ENCODE peak calls at places on chromosomes 2 and 18, in four cellular contexts. V is A549, T is left lung, K is transverse colon. M is an unnamed sample. For H3K4me1, the result is how much of the 10 kb centered on the place peaks cover.

GRCh38 chr2:8524388-8524787 is 157.5 kb upstream of the ID2 start:
- DNase-seq in V (no peak), T (no peak), K (no peak), M (no peak)

GRCh38 chr2:30447149-30448045 is at the start of gene LCLAT1:
- DNase-seq in V (peak), T (peak), K (peak), M (peak)

GRCh38 chr2:181805228-181806038 is 86.1 kb upstream of the ITPRID2 start:
- DNase-seq in V (no peak), T (no peak), K (no peak), M (no peak)

GRCh38 chr2:98508690-98509054 is 64.0 kb downstream of the INPP4A start:
- DNase-seq in V (no peak), T (peak), K (peak), M (no peak)

GRCh38 chr18:62281684-62282083 is 43.4 kb upstream of the TNFRSF11A start:
- DNase-seq in V (no peak), T (no peak), K (no peak), M (no peak)

GRCh38 chr2:223947711-223948205 is 2.6 kb upstream of the WDFY1 start:
- DNase-seq in V (no peak), T (no peak), K (no peak), M (no peak)

GRCh38 chr2:202375006-202375610 is 1.0 kb upstream of the BMPR2 start:
- DNase-seq in V (no peak), T (peak), K (peak), M (no peak)

GRCh38 chr2:102021776-102022175 is 30.0 kb downstream of the IL1R2 start:
- DNase-seq in V (no peak), T (no peak), K (no peak), M (no peak)

GRCh38 chr18:78074400-78075020 is 824.9 kb downstream of the GALR1 start:
- DNase-seq in V (no peak), T (no peak), K (no peak), M (no peak)

GRCh38 chr2:169303579-169304285 is 58.6 kb downstream of the LRP2 start:
- DNase-seq in V (no peak), T (no peak), K (no peak), M (no peak)

GRCh38 chr2:8376603-8377423 is 305.0 kb upstream of the ID2 start:
- DNase-seq in V (no peak), T (no peak), K (no peak), M (no peak)

GRCh38 chr18:34816183-34816582 is 106.1 kb downstream of the DTNA start:
- DNase-seq in V (no peak), T (no peak), K (no peak), M (no peak)

GRCh38 chr2:28397043-28397381 is 4.4 kb downstream of the FOSL2 start:
- DNase-seq in V (no peak), T (no peak), K (no peak), M (no peak)
- H3K4me1 ChIP-seq in V (half or more), T (half or more), K (under half), M (under half)

GRCh38 chr2:179877601-179878364 is 16.4 kb upstream of the ZNF385B start:
- DNase-seq in V (no peak), T (no peak), K (no peak), M (no peak)
- H3K4me1 ChIP-seq in V (under half), T (under half), K (under half), M (under half)

DNA sequence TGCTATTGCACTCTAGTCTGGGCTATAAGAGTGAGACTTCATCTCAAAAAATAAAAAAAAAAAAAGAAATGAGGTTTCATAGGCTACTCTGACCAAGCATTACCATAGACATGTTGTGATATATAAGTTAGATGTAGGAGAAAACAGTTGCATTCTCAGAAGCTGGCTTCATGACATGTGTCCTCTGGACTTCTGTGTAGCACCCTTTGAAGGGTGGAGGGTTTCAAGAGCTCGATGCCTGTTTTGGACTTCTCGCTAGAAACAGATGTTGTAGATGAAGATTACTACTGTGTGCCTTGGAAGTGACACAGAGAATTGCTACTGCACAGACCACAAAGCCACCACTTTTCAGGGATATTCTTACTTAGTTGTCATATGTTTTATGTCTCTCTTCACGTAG is 91.0 kb downstream of the TMEM247 start:
- DNase-seq in V (no peak), T (no peak), K (no peak), M (no peak)
- H3K4me1 ChIP-seq in V (under half), T (under half), K (under half), M (under half)

DNA sequence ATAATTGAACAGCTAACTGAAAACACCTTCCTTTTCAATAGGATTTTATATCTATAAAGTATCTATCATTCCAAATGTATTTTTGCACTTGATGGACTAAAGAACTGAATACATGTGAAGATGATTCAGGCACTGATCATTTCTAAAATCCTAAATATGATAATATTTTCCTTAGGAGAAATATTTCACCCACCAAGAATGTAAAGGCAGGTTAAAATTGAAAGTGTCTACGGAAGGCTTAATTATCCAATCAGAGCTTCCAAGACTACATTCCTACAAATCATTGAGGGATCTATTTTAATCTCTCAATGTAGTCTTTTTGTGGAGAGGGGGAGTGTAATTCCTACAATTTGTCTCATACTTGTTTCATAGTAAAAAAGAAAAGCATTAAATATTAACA is 3.6 kb downstream of the GALNT3 start:
- DNase-seq in V (no peak), T (no peak), K (no peak), M (no peak)
- H3K4me1 ChIP-seq in V (under half), T (under half), K (under half), M (under half)

GRCh38 chr2:226793615-226794014 is 6.0 kb downstream of the IRS1 start:
- DNase-seq in V (no peak), T (no peak), K (no peak), M (no peak)

GRCh38 chr2:226794751-226795171 is 4.9 kb downstream of the IRS1 start:
- DNase-seq in V (no peak), T (no peak), K (no peak), M (no peak)

GRCh38 chr2:226795281-226796011 is 4.2 kb downstream of the IRS1 start:
- DNase-seq in V (no peak), T (no peak), K (no peak), M (no peak)

GRCh38 chr2:226792155-226792871 is 7.3 kb downstream of the IRS1 start:
- DNase-seq in V (no peak), T (no peak), K (no peak), M (no peak)

GRCh38 chr2:226794077-226794670 is 5.4 kb downstream of the IRS1 start:
- DNase-seq in V (no peak), T (no peak), K (no peak), M (no peak)
- H3K4me1 ChIP-seq in V (half or more), T (under half), K (under half), M (under half)

GRCh38 chr2:15731213-15731888 is 139.7 kb downstream of the DDX1 start:
- DNase-seq in V (no peak), T (no peak), K (no peak), M (no peak)
- H3K4me1 ChIP-seq in V (under half), T (under half), K (under half), M (under half)

DNA sequence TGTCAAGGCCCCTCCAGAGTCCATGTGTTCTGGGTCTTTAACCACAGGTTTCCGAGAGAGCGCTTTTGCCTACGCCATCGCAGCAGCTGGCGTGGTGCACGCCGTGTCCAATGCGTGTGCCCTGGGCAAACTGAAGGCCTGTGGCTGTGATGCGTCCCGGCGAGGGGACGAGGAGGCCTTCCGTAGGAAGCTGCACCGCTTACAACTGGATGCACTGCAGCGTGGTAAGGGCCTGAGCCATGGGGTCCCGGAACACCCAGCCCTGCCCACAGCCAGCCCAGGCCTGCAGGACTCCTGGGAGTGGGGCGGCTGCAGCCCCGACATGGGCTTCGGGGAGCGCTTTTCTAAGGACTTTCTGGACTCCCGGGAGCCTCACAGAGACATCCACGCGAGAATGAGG is 9.3 kb downstream of the WNT10A start:
- DNase-seq in V (no peak), T (no peak), K (no peak), M (no peak)
- H3K4me1 ChIP-seq in V (under half), T (under half), K (under half), M (under half)

GRCh38 chr18:21741511-21742322 is 1.1 kb downstream of the MIB1 start:
- DNase-seq in V (no peak), T (peak), K (peak), M (no peak)
- H3K4me1 ChIP-seq in V (under half), T (under half), K (under half), M (under half)

DNA sequence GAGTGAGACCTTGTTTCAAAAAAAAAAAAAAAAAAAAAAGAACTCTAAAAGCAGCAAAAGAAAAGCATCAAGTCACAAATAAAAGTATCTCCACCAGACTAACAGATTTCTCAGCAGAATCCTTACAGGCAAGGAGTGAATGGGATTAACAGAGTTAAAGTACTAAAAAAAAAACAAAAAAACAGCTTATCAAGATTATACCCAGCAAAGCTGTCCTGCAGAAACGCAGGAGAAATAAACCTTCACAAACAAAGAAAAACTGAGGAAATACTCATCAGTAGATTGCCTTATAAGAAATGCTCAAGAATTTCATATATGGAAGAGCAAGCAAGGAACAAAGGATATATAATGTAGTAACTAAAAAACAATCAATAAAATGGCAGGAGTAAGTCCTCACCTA is 35.6 kb downstream of the USP34 start:
- DNase-seq in V (no peak), T (no peak), K (no peak), M (no peak)
- H3K4me1 ChIP-seq in V (half or more), T (half or more), K (half or more), M (under half)